ENCODE peak calls at places on chromosomes 4 and X, in nine cellular contexts. C is T-helper 17 cell; E is NCI-H1092; Z is M059J; F is posterior cingulate gyrus; V is substantia nigra; K is AG09309; T is NCI-H1105 treated with DMSO at 0.1 percent for 48 hours; W is stimulated activated CD4-positive, alpha-beta T cell treated with anti-CD3 and anti-CD28 coated beads, Interleukin-12 subunit alpha, Interleukin-12 subunit beta, amount 100 ng/mL, for 4 hours. J is an unnamed sample.

GRCh38 chr4:26873391-26874026 is 12.9 kb downstream of the STIM2 start:
- DNase-seq in C (no peak), T (no peak), Z (no peak), W (peak), F (no peak), E (no peak), K (no peak), V (no peak), J (no peak)

GRCh38 chr4:2817701-2818350 is 24.9 kb downstream of the SH3BP2 start:
- DNase-seq in Z (no peak), C (no peak), W (no peak), E (peak), K (no peak), T (peak), F (no peak), V (no peak), J (peak)

GRCh38 chr4:108272566-108272965 is 103.8 kb upstream of the LEF1 start:
- DNase-seq in E (no peak), F (no peak), Z (peak), K (no peak), V (no peak), W (no peak), T (no peak), C (no peak), J (no peak)

GRCh38 chr4:90357117-90357710 is 230.0 kb downstream of the CCSER1 start:
- DNase-seq in F (no peak), Z (peak), E (peak), T (peak), W (no peak), K (peak), V (no peak), C (no peak), J (no peak)

GRCh38 chrX:115030635-115031034 is 13.2 kb upstream of the IL13RA2 start:
- DNase-seq in F (no peak), W (no peak), T (peak), E (no peak), Z (no peak), K (no peak), V (no peak), C (no peak), J (no peak)

GRCh38 chrX:1077140-1077539 is 135.3 kb downstream of the CRLF2 start:
- DNase-seq in C (no peak), W (no peak), Z (no peak), T (no peak), E (no peak), F (no peak), V (no peak), K (no peak), J (no peak)

GRCh38 chrX:133218329-133218728 is at the start of gene TFDP3:
- DNase-seq in F (no peak), T (no peak), C (no peak), E (no peak), V (no peak), K (no peak), Z (no peak), W (no peak), J (no peak)

GRCh38 chr4:154960476-154960875 is 179.4 kb downstream of the RBM46 start:
- DNase-seq in K (no peak), C (no peak), F (no peak), Z (no peak), E (no peak), W (no peak), T (no peak), V (no peak), J (no peak)

GRCh38 chr4:20299515-20299914 is 47.8 kb downstream of the SLIT2 start:
- DNase-seq in V (no peak), F (no peak), W (no peak), E (no peak), Z (peak), C (no peak), T (no peak), K (no peak), J (no peak)

GRCh38 chrX:46152756-46153155 is 392.5 kb downstream of the ZNF674 start:
- DNase-seq in K (no peak), C (no peak), W (no peak), E (no peak), F (no peak), V (no peak), Z (no peak), T (peak), J (no peak)

GRCh38 chr4:119706804-119707203 is 78.2 kb upstream of the PDE5A start:
- DNase-seq in Z (no peak), W (no peak), T (no peak), K (no peak), V (no peak), E (no peak), F (no peak), C (no peak), J (no peak)

GRCh38 chrX:54496517-54496852 is 451 bp upstream of the FGD1 start:
- DNase-seq in V (no peak), Z (no peak), F (no peak), K (no peak), C (no peak), T (no peak), W (no peak), E (no peak), J (no peak)

GRCh38 chr4:114108869-114109268 is 129.4 kb upstream of the ARSJ start:
- DNase-seq in V (no peak), C (no peak), Z (peak), T (no peak), F (no peak), W (no peak), E (no peak), K (no peak), J (no peak)

GRCh38 chrX:150767045-150767395 is 73.8 kb downstream of the MTMR1 start:
- DNase-seq in T (no peak), Z (peak), K (no peak), W (no peak), C (no peak), V (no peak), F (no peak), E (no peak), J (no peak)

GRCh38 chrX:28391528-28391927 is 195.7 kb upstream of the IL1RAPL1 start:
- DNase-seq in W (no peak), Z (no peak), V (no peak), T (no peak), C (no peak), E (no peak), K (no peak), F (no peak), J (no peak)

GRCh38 chr4:38125816-38126215 is 165.6 kb downstream of the PTTG2 start:
- DNase-seq in C (no peak), F (no peak), K (no peak), W (no peak), T (no peak), Z (no peak), E (no peak), V (no peak), J (no peak)

GRCh38 chr4:113384600-113384999 is 335.1 kb downstream of the ANK2 start:
- DNase-seq in V (no peak), T (no peak), K (no peak), W (no peak), C (no peak), F (no peak), E (no peak), Z (peak), J (no peak)

GRCh38 chrX:132738951-132739350 is 219.5 kb downstream of the HS6ST2 start:
- DNase-seq in K (no peak), W (no peak), Z (no peak), C (no peak), E (no peak), F (no peak), T (no peak), V (no peak), J (no peak)

GRCh38 chr4:176500894-176501293 is 181.1 kb downstream of the SPCS3 start:
- DNase-seq in Z (no peak), V (no peak), W (no peak), C (no peak), F (no peak), K (no peak), T (no peak), E (no peak), J (no peak)

GRCh38 chrX:34810911-34811310 is 131.7 kb upstream of the FAM47B start:
- DNase-seq in F (no peak), T (no peak), V (no peak), K (no peak), W (no peak), C (no peak), E (no peak), Z (peak), J (no peak)

GRCh38 chr4:6491235-6491634 is 18.8 kb upstream of the PPP2R2C start:
- DNase-seq in K (no peak), Z (no peak), C (no peak), F (no peak), V (no peak), T (no peak), E (no peak), W (no peak), J (no peak)

GRCh38 chr4:39820186-39820585 is 122.2 kb downstream of the UBE2K start:
- DNase-seq in E (no peak), Z (no peak), W (no peak), C (no peak), K (no peak), V (no peak), F (no peak), T (no peak), J (no peak)

GRCh38 chr4:169309326-169309967 is 38.7 kb upstream of the SH3RF1 start:
- DNase-seq in T (no peak), E (no peak), W (no peak), V (no peak), F (no peak), Z (no peak), K (no peak), C (no peak), J (no peak)

GRCh38 chr4:24645765-24646550 is 61.6 kb upstream of the DHX15 start:
- DNase-seq in V (no peak), W (no peak), T (no peak), Z (no peak), E (no peak), K (no peak), C (no peak), F (no peak), J (no peak)

GRCh38 chr4:11608992-11609391 is 180.3 kb upstream of the HS3ST1 start:
- DNase-seq in T (no peak), K (no peak), C (no peak), Z (no peak), E (no peak), F (no peak), V (no peak), W (no peak), J (no peak)

GRCh38 chrX:125681507-125681906 is 361.8 kb downstream of the TEX13C start:
- DNase-seq in E (no peak), Z (no peak), F (no peak), W (no peak), K (no peak), V (no peak), T (no peak), C (no peak), J (no peak)

GRCh38 chr4:2343476-2343875 is 75.0 kb downstream of the ZFYVE28 start:
- DNase-seq in V (no peak), C (no peak), K (no peak), W (no peak), E (no peak), T (no peak), Z (no peak), F (no peak), J (no peak)

GRCh38 chrX:123357941-123358340 is 173.9 kb downstream of the GRIA3 start:
- DNase-seq in Z (no peak), K (no peak), E (no peak), W (no peak), T (no peak), F (no peak), V (no peak), C (no peak), J (no peak)

GRCh38 chrX:107197306-107197705 is 8.9 kb downstream of the NUP62CL start:
- DNase-seq in F (no peak), K (no peak), T (no peak), Z (no peak), V (no peak), C (no peak), W (no peak), E (no peak), J (no peak)

J was measured in NCI-H2107.